ENCODE peak calls at places on chromosomes 16 and 17, in four cellular contexts. One of them, this sample, is unnamed.
A peak's percentile ranks its signal among the peaks of the same experiment; 100 is the strongest.

GRCh38 chr16:9122342-9122741 is 30.9 kb downstream of the HAPSTR1 start:
- DNase-seq in IMR-90: no peak
- DNase-seq in mesenchymal stem cell: no peak
- DNase-seq in neuronal stem cell: no peak
- DNase-seq in this sample: no peak

GRCh38 chr17:74180336-74180735 is 23.1 kb upstream of the RPL38 start:
- DNase-seq in IMR-90: no peak
- DNase-seq in mesenchymal stem cell: no peak
- DNase-seq in neuronal stem cell: no peak
- DNase-seq in this sample: no peak

GRCh38 chr17:29046440-29046839 is 3.5 kb downstream of the PIPOX start:
- DNase-seq in IMR-90: no peak
- DNase-seq in mesenchymal stem cell: no peak
- DNase-seq in neuronal stem cell: no peak
- DNase-seq in this sample: peak; percentile 36

GRCh38 chr16:57325458-57325857 is 33.1 kb upstream of the CCL22 start:
- DNase-seq in IMR-90: peak; percentile 11
- DNase-seq in mesenchymal stem cell: peak; percentile 54
- DNase-seq in neuronal stem cell: no peak
- DNase-seq in this sample: peak; percentile 23

GRCh38 chr17:48472485-48473281 is 42.7 kb upstream of the SKAP1 start:
- DNase-seq in IMR-90: peak; percentile 94
- DNase-seq in mesenchymal stem cell: peak; percentile 76
- DNase-seq in neuronal stem cell: no peak
- DNase-seq in this sample: peak; percentile 83

GRCh38 chr17:1803280-1803679 is 26.4 kb downstream of the SMYD4 start:
- DNase-seq in IMR-90: no peak
- DNase-seq in mesenchymal stem cell: no peak
- DNase-seq in neuronal stem cell: no peak
- DNase-seq in this sample: no peak

GRCh38 chr16:2026461-2027023 is at the start of gene NHERF2:
- DNase-seq in IMR-90: no peak
- DNase-seq in mesenchymal stem cell: peak; percentile 40
- DNase-seq in neuronal stem cell: no peak
- DNase-seq in this sample: no peak

GRCh38 chr16:81608515-81609209 is 164.1 kb downstream of the CMIP start:
- DNase-seq in IMR-90: peak; percentile 65
- DNase-seq in mesenchymal stem cell: peak; percentile 79
- DNase-seq in neuronal stem cell: no peak
- DNase-seq in this sample: no peak

GRCh38 chr17:27818311-27819170 is 18.2 kb upstream of the NOS2 start:
- DNase-seq in IMR-90: no peak
- DNase-seq in mesenchymal stem cell: no peak
- DNase-seq in neuronal stem cell: no peak
- DNase-seq in this sample: no peak

GRCh38 chr17:7982666-7983065 is 19.7 kb upstream of the GUCY2D start:
- DNase-seq in IMR-90: peak; percentile 14
- DNase-seq in mesenchymal stem cell: no peak
- DNase-seq in neuronal stem cell: no peak
- DNase-seq in this sample: no peak

GRCh38 chr17:72122668-72123495 is 2.1 kb downstream of the SOX9 start:
- DNase-seq in IMR-90: peak; percentile 68
- DNase-seq in mesenchymal stem cell: peak; percentile 71
- DNase-seq in neuronal stem cell: no peak
- DNase-seq in this sample: peak; percentile 61

GRCh38 chr17:28320215-28321061 is 1.4 kb downstream of the TMEM97 start:
- DNase-seq in IMR-90: no peak
- DNase-seq in mesenchymal stem cell: peak; percentile 26
- DNase-seq in neuronal stem cell: no peak
- DNase-seq in this sample: no peak

GRCh38 chr16:53998024-53998810 is 288.4 kb downstream of the IRX3 start:
- DNase-seq in IMR-90: no peak
- DNase-seq in mesenchymal stem cell: no peak
- DNase-seq in neuronal stem cell: no peak
- DNase-seq in this sample: no peak

GRCh38 chr17:17141860-17142552 is 64.1 kb downstream of the PLD6 start:
- DNase-seq in IMR-90: peak; percentile 50
- DNase-seq in mesenchymal stem cell: peak; percentile 45
- DNase-seq in neuronal stem cell: peak; percentile 38
- DNase-seq in this sample: peak; percentile 47

GRCh38 chr16:6510261-6510660 is 822.4 kb upstream of the RBFOX1 start:
- DNase-seq in IMR-90: no peak
- DNase-seq in mesenchymal stem cell: no peak
- DNase-seq in neuronal stem cell: no peak
- DNase-seq in this sample: no peak

GRCh38 chr16:75801307-75801706 is 75.0 kb upstream of the CPHXL start:
- DNase-seq in IMR-90: no peak
- DNase-seq in mesenchymal stem cell: peak; percentile 22
- DNase-seq in neuronal stem cell: no peak
- DNase-seq in this sample: no peak

GRCh38 chr16:56980792-56981724 is 8.3 kb upstream of the NLRC5 start:
- DNase-seq in IMR-90: no peak
- DNase-seq in mesenchymal stem cell: no peak
- DNase-seq in neuronal stem cell: no peak
- DNase-seq in this sample: no peak

GRCh38 chr17:6711681-6712057 is 1.5 kb downstream of the SLC13A5 start:
- DNase-seq in IMR-90: no peak
- DNase-seq in mesenchymal stem cell: no peak
- DNase-seq in neuronal stem cell: no peak
- DNase-seq in this sample: no peak

GRCh38 chr16:66369055-66369592 is 2.6 kb downstream of the CDH5 start:
- DNase-seq in IMR-90: no peak
- DNase-seq in mesenchymal stem cell: no peak
- DNase-seq in neuronal stem cell: no peak
- DNase-seq in this sample: no peak

GRCh38 chr17:36840796-36841195 is 96.5 kb upstream of the LHX1 start:
- DNase-seq in IMR-90: no peak
- DNase-seq in mesenchymal stem cell: no peak
- DNase-seq in neuronal stem cell: no peak
- DNase-seq in this sample: no peak

GRCh38 chr17:5431929-5432556 is 6.9 kb downstream of the C1QBP start:
- DNase-seq in IMR-90: no peak
- DNase-seq in mesenchymal stem cell: no peak
- DNase-seq in neuronal stem cell: no peak
- DNase-seq in this sample: no peak

GRCh38 chr17:2685696-2686095 is 25.9 kb downstream of the CLUH start:
- DNase-seq in IMR-90: no peak
- DNase-seq in mesenchymal stem cell: no peak
- DNase-seq in neuronal stem cell: no peak
- DNase-seq in this sample: no peak

GRCh38 chr17:82178499-82179290 is 33.9 kb downstream of the CCDC57 start:
- DNase-seq in IMR-90: no peak
- DNase-seq in mesenchymal stem cell: no peak
- DNase-seq in neuronal stem cell: no peak
- DNase-seq in this sample: no peak

GRCh38 chr16:81883235-81883634 is 104.1 kb downstream of the PLCG2 start:
- DNase-seq in IMR-90: no peak
- DNase-seq in mesenchymal stem cell: no peak
- DNase-seq in neuronal stem cell: no peak
- DNase-seq in this sample: no peak

GRCh38 chr17:18877104-18877503 is 19.2 kb downstream of the PRPSAP2 start:
- DNase-seq in IMR-90: peak; percentile 50
- DNase-seq in mesenchymal stem cell: no peak
- DNase-seq in neuronal stem cell: no peak
- DNase-seq in this sample: no peak

GRCh38 chr17:50364715-50365114 is 8.3 kb downstream of the MRPL27 start:
- DNase-seq in IMR-90: peak; percentile 65
- DNase-seq in mesenchymal stem cell: peak; percentile 58
- DNase-seq in neuronal stem cell: no peak
- DNase-seq in this sample: peak; percentile 89

GRCh38 chr17:10739341-10739905 is 9.6 kb upstream of the TMEM220 start:
- DNase-seq in IMR-90: no peak
- DNase-seq in mesenchymal stem cell: no peak
- DNase-seq in neuronal stem cell: no peak
- DNase-seq in this sample: no peak

GRCh38 chr17:64418506-64419339 is 28.1 kb upstream of the PECAM1 start:
- DNase-seq in IMR-90: peak; percentile 74
- DNase-seq in mesenchymal stem cell: peak; percentile 79
- DNase-seq in neuronal stem cell: peak; percentile 51
- DNase-seq in this sample: peak; percentile 65

GRCh38 chr16:17461951-17462729 is 8.6 kb downstream of the XYLT1 start:
- DNase-seq in IMR-90: no peak
- DNase-seq in mesenchymal stem cell: no peak
- DNase-seq in neuronal stem cell: no peak
- DNase-seq in this sample: peak; percentile 86

GRCh38 chr16:67767953-67768352 is 38.4 kb downstream of the RANBP10 start:
- DNase-seq in IMR-90: peak; percentile 88
- DNase-seq in mesenchymal stem cell: peak; percentile 73
- DNase-seq in neuronal stem cell: no peak
- DNase-seq in this sample: no peak

GRCh38 chr17:13594762-13595697 is 6.7 kb downstream of the HS3ST3A1 start:
- DNase-seq in IMR-90: peak; percentile 89
- DNase-seq in mesenchymal stem cell: peak; percentile 86
- DNase-seq in neuronal stem cell: peak; percentile 85
- DNase-seq in this sample: peak; percentile 92

GRCh38 chr16:67192781-67193260 is 866 bp downstream of the E2F4 start:
- DNase-seq in IMR-90: no peak
- DNase-seq in mesenchymal stem cell: no peak
- DNase-seq in neuronal stem cell: no peak
- DNase-seq in this sample: no peak

GRCh38 chr16:4208529-4208835 is 33.4 kb downstream of the SRL start:
- DNase-seq in IMR-90: no peak
- DNase-seq in mesenchymal stem cell: no peak
- DNase-seq in neuronal stem cell: no peak
- DNase-seq in this sample: no peak

GRCh38 chr16:89357460-89357859 is 132.9 kb downstream of the ANKRD11 start:
- DNase-seq in IMR-90: no peak
- DNase-seq in mesenchymal stem cell: peak; percentile 32
- DNase-seq in neuronal stem cell: peak; percentile 26
- DNase-seq in this sample: peak; percentile 67

DNA sequence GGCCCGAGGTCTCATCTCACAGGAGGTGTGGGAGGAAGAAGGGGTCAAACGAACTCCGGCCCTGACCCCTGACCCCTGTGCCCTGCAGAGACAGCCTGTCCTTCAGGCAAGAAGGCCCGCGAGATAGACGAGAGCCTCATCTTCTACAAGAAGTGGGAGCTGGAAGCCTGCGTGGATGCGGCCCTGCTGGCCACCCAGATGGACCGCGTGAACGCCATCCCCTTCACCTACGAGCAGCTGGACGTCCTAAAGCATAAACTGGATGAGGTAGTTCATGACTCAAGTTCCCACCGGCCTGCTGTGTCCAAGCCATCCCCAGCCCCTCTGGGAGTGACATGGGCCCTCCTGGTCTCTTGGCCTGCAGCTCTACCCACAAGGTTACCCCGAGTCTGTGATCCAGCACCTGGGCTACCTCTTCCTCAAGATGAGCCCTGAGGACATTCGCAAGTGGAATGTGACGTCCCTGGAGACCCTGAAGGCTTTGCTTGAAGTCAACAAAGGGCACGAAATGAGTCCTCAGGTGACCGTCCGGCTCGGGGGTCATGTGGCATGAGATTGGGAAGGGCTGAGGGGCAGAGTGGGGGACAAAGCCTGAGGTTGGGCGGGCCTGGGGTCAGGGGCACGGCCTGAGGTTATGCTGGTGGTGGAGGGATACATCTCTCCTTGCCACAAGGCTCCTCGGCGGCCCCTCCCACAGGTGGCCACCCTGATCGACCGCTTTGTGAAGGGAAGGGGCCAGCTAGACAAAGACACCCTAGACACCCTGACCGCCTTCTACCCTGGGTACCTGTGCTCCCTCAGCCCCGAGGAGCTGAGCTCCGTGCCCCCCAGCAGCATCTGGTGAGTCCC is 5.7 kb downstream of the MSLN start:
- DNase-seq in IMR-90: no peak
- DNase-seq in mesenchymal stem cell: no peak
- DNase-seq in neuronal stem cell: no peak
- DNase-seq in this sample: no peak
- H3K4me3 ChIP-seq in IMR-90: no peak overlapping the region
- H3K4me3 ChIP-seq in mesenchymal stem cell: no peak overlapping the region
- H3K4me3 ChIP-seq in neuronal stem cell: no peak overlapping the region
- H3K4me3 ChIP-seq in this sample: no peak overlapping the region

GRCh38 chr16:84879569-84880487 is 60.0 kb downstream of the CRISPLD2 start:
- DNase-seq in IMR-90: no peak
- DNase-seq in mesenchymal stem cell: no peak
- DNase-seq in neuronal stem cell: no peak
- DNase-seq in this sample: peak; percentile 26

GRCh38 chr16:84875846-84876245 is 56.1 kb downstream of the CRISPLD2 start:
- DNase-seq in IMR-90: no peak
- DNase-seq in mesenchymal stem cell: no peak
- DNase-seq in neuronal stem cell: no peak
- DNase-seq in this sample: no peak

GRCh38 chr16:84881702-84882521 is 62.1 kb downstream of the CRISPLD2 start:
- DNase-seq in IMR-90: peak; percentile 97
- DNase-seq in mesenchymal stem cell: peak; percentile 93
- DNase-seq in neuronal stem cell: no peak
- DNase-seq in this sample: peak; percentile 78

GRCh38 chr16:84876873-84877606 is 57.3 kb downstream of the CRISPLD2 start:
- DNase-seq in IMR-90: no peak
- DNase-seq in mesenchymal stem cell: no peak
- DNase-seq in neuronal stem cell: no peak
- DNase-seq in this sample: peak; percentile 35

GRCh38 chr16:84878770-84879169 is 59.0 kb downstream of the CRISPLD2 start:
- DNase-seq in IMR-90: no peak
- DNase-seq in mesenchymal stem cell: no peak
- DNase-seq in neuronal stem cell: no peak
- DNase-seq in this sample: no peak
- H4K8ac ChIP-seq in IMR-90: no peak overlapping the region
- H4K8ac ChIP-seq in mesenchymal stem cell: no peak overlapping the region
- H4K8ac ChIP-seq in neuronal stem cell: no peak overlapping the region
- H4K8ac ChIP-seq in this sample: no peak overlapping the region

GRCh38 chr17:77445908-77446535 is 305.3 kb downstream of the SEC14L1 start:
- DNase-seq in IMR-90: peak; percentile 56
- DNase-seq in mesenchymal stem cell: peak; percentile 57
- DNase-seq in neuronal stem cell: no peak
- DNase-seq in this sample: no peak
- H3K4me3 ChIP-seq in IMR-90: no peak overlapping the region
- H3K4me3 ChIP-seq in mesenchymal stem cell: no peak overlapping the region
- H3K4me3 ChIP-seq in neuronal stem cell: no peak overlapping the region
- H3K4me3 ChIP-seq in this sample: no peak overlapping the region

DNA sequence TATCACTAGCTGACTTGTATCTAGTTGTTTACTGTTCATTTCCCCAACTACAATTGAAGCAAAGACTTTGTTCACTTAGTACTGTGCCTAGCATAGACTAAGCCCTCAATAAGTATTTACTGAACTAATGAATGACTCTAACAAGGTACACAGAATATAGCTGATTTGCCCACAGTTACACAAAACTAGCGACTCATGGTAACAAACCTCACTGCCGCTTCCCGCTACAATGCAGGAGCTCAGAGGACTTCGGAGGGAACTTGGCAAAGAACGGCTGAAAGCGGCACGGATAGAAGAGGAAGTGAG is 524 bp downstream of the EFTUD2 start:
- DNase-seq in IMR-90: no peak
- DNase-seq in mesenchymal stem cell: no peak
- DNase-seq in neuronal stem cell: no peak
- DNase-seq in this sample: no peak
- H4K8ac ChIP-seq in IMR-90: peak overlapping the region; percentile 98
- H4K8ac ChIP-seq in mesenchymal stem cell: peak overlapping the region; percentile 54
- H4K8ac ChIP-seq in neuronal stem cell: no peak overlapping the region
- H4K8ac ChIP-seq in this sample: no peak overlapping the region